ENCODE peak calls at places on chromosomes 16 and 17, in five cellular contexts. U, Q, E, X and G are unnamed samples.

GRCh38 chr16:15477802-15478201 is 43.4 kb downstream of the BMERB1 start:
- DNase-seq in U (no peak), Q (no peak), E (no peak), X (no peak), G (no peak)

GRCh38 chr17:63573634-63574033 is 23.4 kb downstream of the DCAF7 start:
- DNase-seq in U (no peak), Q (peak), E (peak), X (no peak), G (no peak)

GRCh38 chr17:47192549-47192948 is 3.5 kb upstream of the CDC27 start:
- DNase-seq in U (no peak), Q (no peak), E (no peak), X (peak), G (no peak)

GRCh38 chr17:78665952-78666920 is 89.0 kb upstream of the DNAH17 start:
- DNase-seq in U (no peak), Q (peak), E (no peak), X (no peak), G (no peak)

GRCh38 chr17:81057079-81057730 is 22.3 kb downstream of the BAIAP2 start:
- DNase-seq in U (no peak), Q (no peak), E (peak), X (no peak), G (no peak)

GRCh38 chr16:56354016-56354415 is 71.3 kb downstream of the AMFR start:
- DNase-seq in U (no peak), Q (no peak), E (no peak), X (no peak), G (no peak)

GRCh38 chr17:61647044-61647443 is 56.0 kb upstream of the NACA2 start:
- DNase-seq in U (no peak), Q (no peak), E (no peak), X (no peak), G (no peak)

GRCh38 chr16:75477680-75478473 is 13.4 kb upstream of the TMEM170A start:
- DNase-seq in U (no peak), Q (no peak), E (no peak), X (no peak), G (no peak)

GRCh38 chr17:28151001-28151400 is 108.5 kb downstream of the NLK start:
- DNase-seq in U (no peak), Q (no peak), E (peak), X (no peak), G (no peak)

DNA sequence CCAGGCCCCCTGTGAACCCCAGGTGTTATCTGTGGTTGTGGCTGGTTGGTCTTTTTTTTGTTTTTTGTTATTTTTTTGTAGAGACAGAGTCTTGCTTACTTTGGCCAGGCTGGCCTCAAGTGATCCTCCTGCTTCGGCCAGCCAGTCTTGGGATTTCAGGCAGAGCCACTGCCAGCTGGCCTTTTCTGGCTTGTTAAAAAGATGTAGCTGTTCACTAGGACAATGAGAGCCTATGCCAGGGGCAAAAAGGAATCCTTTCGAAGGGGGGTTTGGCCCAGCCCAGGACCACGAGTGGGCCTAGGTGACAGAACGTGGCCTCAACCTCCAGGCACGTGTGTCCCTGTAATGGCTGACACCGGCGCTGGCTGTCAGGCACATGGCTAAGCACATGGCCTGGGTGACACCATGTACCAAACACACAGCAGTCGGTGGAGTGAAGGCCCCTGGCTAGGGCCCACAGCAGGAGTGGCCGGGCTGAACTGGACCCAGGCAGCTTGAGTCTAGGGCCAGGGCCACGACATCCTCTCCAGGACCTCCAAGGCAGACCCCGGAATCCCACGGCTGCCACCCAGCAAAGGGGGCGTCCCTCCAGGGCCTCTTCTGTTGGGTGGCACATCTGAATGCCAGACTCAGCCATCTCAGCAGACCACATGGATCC is 6.9 kb upstream of the SLC38A8 start:
- DNase-seq in U (no peak), Q (no peak), E (no peak), X (no peak), G (no peak)
- TF ChIP-seq YY1 in U (no peak), Q (no peak), E (no peak), X (no peak), G (no peak)

GRCh38 chr17:50686494-50687199 is 21.1 kb downstream of the ANKRD40 start:
- DNase-seq in U (peak), Q (peak), E (no peak), X (no peak), G (no peak)
- H3K9ac ChIP-seq in U (peak), Q (peak), E (peak), X (no peak), G (no peak)

GRCh38 chr17:16442594-16443389 is 27.4 kb downstream of the TRPV2 start:
- DNase-seq in U (no peak), Q (no peak), E (no peak), X (no peak), G (no peak)

GRCh38 chr17:16439303-16439791 is 24.0 kb downstream of the TRPV2 start:
- DNase-seq in U (no peak), Q (no peak), E (no peak), X (no peak), G (no peak)

GRCh38 chr17:16439867-16440351 is 24.5 kb downstream of the TRPV2 start:
- DNase-seq in U (no peak), Q (no peak), E (no peak), X (no peak), G (no peak)

GRCh38 chr17:16442141-16442540 is 26.8 kb downstream of the TRPV2 start:
- DNase-seq in U (no peak), Q (no peak), E (no peak), X (no peak), G (no peak)

DNA sequence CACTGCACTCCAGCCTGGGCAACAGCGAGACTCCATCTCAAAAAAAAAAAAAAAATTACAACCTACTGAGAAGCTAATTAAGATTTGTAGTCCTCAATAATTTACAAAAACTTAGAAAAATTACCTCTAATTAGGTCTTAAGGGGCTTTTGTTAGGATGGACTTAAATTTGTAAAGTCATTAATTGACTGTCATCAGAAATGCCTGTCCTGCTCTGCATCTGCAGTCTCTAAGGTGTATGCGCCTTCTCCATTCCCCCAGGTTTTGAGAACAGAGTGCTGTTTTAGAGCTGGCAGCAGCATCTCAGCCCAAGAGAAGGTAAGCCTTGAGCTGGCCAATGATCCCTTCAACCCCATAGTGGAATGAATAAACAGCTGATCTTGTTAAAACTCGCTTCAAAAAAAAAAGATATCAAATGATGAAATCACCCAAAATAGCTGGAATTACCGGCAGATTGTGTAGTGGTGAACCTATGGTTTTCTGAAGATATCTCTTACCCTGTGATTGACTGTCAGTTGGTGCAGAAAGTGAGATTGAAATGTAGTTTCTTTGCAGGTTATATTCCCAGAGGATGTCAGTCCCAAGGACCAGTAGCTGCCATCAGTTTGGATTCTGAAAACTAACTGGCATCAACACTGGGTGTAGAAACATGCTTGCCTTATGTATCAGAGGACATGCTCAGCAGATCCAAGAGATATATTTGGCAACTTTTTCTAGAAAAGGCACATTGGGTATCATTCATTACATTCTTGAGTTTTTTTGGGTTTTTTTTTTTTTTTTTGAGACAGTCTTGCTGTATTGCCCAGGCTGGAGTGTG is 25.7 kb downstream of the TRPV2 start:
- DNase-seq in U (no peak), Q (no peak), E (no peak), X (no peak), G (no peak)
- H3K4me3 ChIP-seq in U (peak), Q (peak), E (peak), X (peak), G (peak)

GRCh38 chr17:38464251-38464722 is 36.0 kb downstream of the ARHGAP23 start:
- DNase-seq in U (no peak), Q (no peak), E (peak), X (no peak), G (no peak)
- TF ChIP-seq YY1 in U (no peak), Q (no peak), E (no peak), X (no peak), G (no peak)

GRCh38 chr16:20396846-20397467 is 7.6 kb downstream of the PDILT start:
- DNase-seq in U (no peak), Q (no peak), E (no peak), X (no peak), G (no peak)

GRCh38 chr16:20398603-20399002 is 5.9 kb downstream of the PDILT start:
- DNase-seq in U (no peak), Q (no peak), E (no peak), X (no peak), G (no peak)

GRCh38 chr16:20399185-20399584 is 5.4 kb downstream of the PDILT start:
- DNase-seq in U (no peak), Q (no peak), E (no peak), X (no peak), G (no peak)

GRCh38 chr16:20401066-20401465 is 3.5 kb downstream of the PDILT start:
- DNase-seq in U (no peak), Q (no peak), E (no peak), X (no peak), G (no peak)

DNA sequence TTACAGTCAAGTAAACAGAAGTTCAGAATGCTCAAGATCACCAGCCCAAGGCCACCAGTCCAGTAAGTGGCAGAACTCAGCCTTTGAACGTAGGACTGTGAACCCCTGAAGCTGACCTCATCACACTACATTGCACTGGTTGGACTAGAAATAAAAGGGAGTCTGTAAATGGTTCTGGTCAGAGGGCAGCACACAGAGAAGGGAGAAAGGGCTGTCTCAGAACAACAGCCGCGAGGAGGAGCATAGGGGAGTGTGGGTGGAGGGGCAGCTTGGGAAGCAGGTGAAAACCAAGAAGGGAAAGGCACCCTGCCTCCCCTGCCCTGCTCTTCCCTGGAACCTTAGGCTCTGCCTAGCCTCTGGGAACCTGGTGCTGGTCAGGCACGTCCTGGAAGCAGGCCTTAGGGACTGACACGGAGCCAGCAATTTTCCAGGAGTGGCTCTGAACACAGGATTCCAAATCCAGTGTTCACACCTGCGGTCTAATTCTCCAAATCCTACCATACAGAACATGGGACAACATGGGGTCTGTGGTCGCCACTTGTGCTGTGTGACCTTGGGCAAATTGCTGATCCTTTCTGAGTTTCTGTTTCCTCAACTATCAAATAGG is 7.0 kb downstream of the PDILT start:
- DNase-seq in U (no peak), Q (peak), E (no peak), X (no peak), G (no peak)
- H3K9ac ChIP-seq in U (no peak), Q (peak), E (no peak), X (no peak), G (no peak)